ENCODE peak calls at places on chromosomes 12 and 14, in nine cellular contexts. P is kidney tubule cell; H is cerebellum; T is activated gamma-delta T cell; U is GM12865; G is HFF-Myc; S is GM12891; O is activated naive CD8-positive, alpha-beta T cell treated with anti-CD3 and anti-CD28 coated beads, Interleukin-2, amount 50 U/mL, for 24 hours; K is activated CD4-positive, alpha-beta T cell treated with anti-CD3 and anti-CD28 coated beads, Interleukin-2, amount 50 U/mL, for 4 hours. E is an unnamed sample.
A peak's percentile ranks its signal among the peaks of the same experiment; 100 is the strongest.

GRCh38 chr14:68873379-68873778 is 80.5 kb upstream of the ZFP36L1 start:
- DNase-seq in H (no peak), P (no peak), S (no peak), U (no peak), G (no peak), T (no peak), K (no peak), O (no peak), E (no peak)

GRCh38 chr12:1499351-1499750 is 95.0 kb downstream of the FBXL14 start:
- DNase-seq in H (no peak), K (no peak), S (no peak), O (no peak), U (no peak), G (no peak), P (peak; percentile 37), T (no peak), E (no peak)

GRCh38 chr14:68476212-68476964 is 316.5 kb downstream of the ZFP36L1 start:
- DNase-seq in U (peak; percentile 92), G (no peak), H (no peak), S (no peak), P (peak; percentile 95), O (no peak), T (no peak), K (no peak), E (no peak)

GRCh38 chr12:103786201-103786600 is 54.8 kb downstream of the NT5DC3 start:
- DNase-seq in P (no peak), K (no peak), T (no peak), O (no peak), H (no peak), S (no peak), U (no peak), G (no peak), E (no peak)

GRCh38 chr12:119365451-119365850 is 30.9 kb downstream of the CCDC60 start:
- DNase-seq in T (no peak), S (no peak), H (no peak), K (no peak), O (no peak), U (no peak), G (no peak), P (no peak), E (no peak)

GRCh38 chr12:106118-106561 is 39.6 kb downstream of the IQSEC3 start:
- DNase-seq in H (no peak), T (no peak), K (no peak), P (no peak), G (no peak), S (peak; percentile 74), U (peak; percentile 91), O (no peak), E (no peak)

GRCh38 chr12:63079791-63080395 is 71.1 kb downstream of the AVPR1A start:
- DNase-seq in T (no peak), U (no peak), H (no peak), K (no peak), P (peak; percentile 65), O (no peak), G (no peak), S (no peak), E (no peak)

GRCh38 chr14:21454843-21455550 is 926 bp downstream of the CHD8 start:
- DNase-seq in P (peak; percentile 57), T (no peak), G (no peak), U (peak; percentile 21), O (no peak), H (no peak), K (no peak), S (no peak), E (no peak)

GRCh38 chr12:42407306-42407705 is 81.3 kb downstream of the PPHLN1 start:
- DNase-seq in G (peak; percentile 20), P (peak; percentile 72), H (no peak), U (no peak), T (no peak), O (no peak), S (no peak), K (no peak), E (no peak)

GRCh38 chr12:114835031-114835430 is 151.1 kb upstream of the TBX3 start:
- DNase-seq in O (no peak), S (no peak), H (no peak), T (no peak), P (peak; percentile 28), K (no peak), G (no peak), U (no peak), E (no peak)

GRCh38 chr12:34402899-34403705 is 380.8 kb downstream of the ALG10 start:
- DNase-seq in U (no peak), H (no peak), P (no peak), O (no peak), S (no peak), T (no peak), G (no peak), K (no peak), E (no peak)

GRCh38 chr14:60653388-60653690 is 4.1 kb upstream of the SIX1 start:
- DNase-seq in U (no peak), P (no peak), G (no peak), K (no peak), T (no peak), O (no peak), H (no peak), S (no peak), E (no peak)

GRCh38 chr12:122975790-122976647 is 975 bp downstream of the OGFOD2 start:
- DNase-seq in G (no peak), P (peak; percentile 23), K (no peak), S (no peak), T (no peak), H (no peak), U (no peak), O (no peak), E (no peak)

GRCh38 chr12:112788205-112788604 is 3.3 kb upstream of the RPH3A start:
- DNase-seq in G (no peak), H (no peak), S (no peak), P (no peak), K (no peak), O (no peak), U (no peak), T (no peak), E (no peak)

GRCh38 chr14:53306267-53306721 is 153.2 kb upstream of the DDHD1 start:
- DNase-seq in S (no peak), P (peak; percentile 54), U (peak; percentile 67), O (peak; percentile 52), G (no peak), K (peak; percentile 12), H (peak; percentile 73), T (no peak), E (no peak)

GRCh38 chr12:7832059-7832696 is 40.5 kb downstream of the SLC2A14 start:
- DNase-seq in K (no peak), H (peak; percentile 44), U (peak; percentile 46), G (peak; percentile 35), T (no peak), S (peak; percentile 24), P (peak; percentile 62), O (peak; percentile 22), E (no peak)

GRCh38 chr12:89451876-89452275 is 72.7 kb downstream of the GALNT4 start:
- DNase-seq in O (no peak), S (no peak), G (peak; percentile 83), K (no peak), T (no peak), H (no peak), U (no peak), P (peak; percentile 67), E (no peak)

GRCh38 chr14:96217381-96217913 is 12.8 kb downstream of the BDKRB2 start:
- DNase-seq in H (no peak), T (no peak), P (no peak), O (no peak), S (no peak), G (no peak), K (no peak), U (no peak), E (no peak)

GRCh38 chr12:19431407-19432308 is 7.6 kb upstream of the AEBP2 start:
- DNase-seq in P (peak; percentile 56), T (no peak), G (peak; percentile 52), U (peak; percentile 76), H (no peak), K (no peak), O (peak; percentile 41), S (no peak), E (no peak)

GRCh38 chr12:102957339-102958050 is at the start of gene ASCL1:
- DNase-seq in P (peak; percentile 41), G (no peak), T (no peak), K (no peak), H (no peak), O (no peak), S (no peak), U (peak; percentile 74), E (no peak)

GRCh38 chr12:11825278-11825677 is 175.8 kb downstream of the ETV6 start:
- DNase-seq in H (no peak), P (no peak), G (no peak), U (peak; percentile 28), K (no peak), O (no peak), S (no peak), T (no peak), E (no peak)

GRCh38 chr12:115752913-115753726 is 524.4 kb downstream of the MED13L start:
- DNase-seq in U (peak; percentile 54), T (no peak), P (peak; percentile 63), G (peak; percentile 77), K (no peak), O (no peak), H (peak; percentile 32), S (no peak), E (no peak)

GRCh38 chr12:12885060-12885792 is 6.1 kb upstream of the GPRC5A start:
- DNase-seq in H (no peak), S (no peak), T (no peak), U (no peak), K (no peak), G (no peak), P (no peak), O (no peak), E (no peak)

GRCh38 chr14:90795744-90796143 is 20.5 kb downstream of the TTC7B start:
- DNase-seq in P (peak; percentile 89), S (no peak), U (no peak), G (peak; percentile 59), T (no peak), H (no peak), K (no peak), O (no peak), E (no peak)

GRCh38 chr12:68814490-68815231 is 6.7 kb downstream of the MDM2 start:
- DNase-seq in P (no peak), O (no peak), T (no peak), K (no peak), U (no peak), H (no peak), S (no peak), G (no peak), E (no peak)

GRCh38 chr14:65251213-65251612 is 148.9 kb upstream of the MAX start:
- DNase-seq in K (no peak), H (no peak), G (no peak), U (no peak), O (no peak), T (no peak), P (peak; percentile 56), S (no peak), E (no peak)

E was measured in cortex of kidney.